ENCODE peak calls at places on chromosomes 6 and 20, in five cellular contexts. U, C, K, V and J are unnamed samples.

GRCh38 chr6:29617782-29618557 is 15.0 kb downstream of the GABBR1 start:
- DNase-seq in V (no peak), K (no peak), C (no peak), U (no peak), J (no peak)

GRCh38 chr6:16278048-16278724 is 39.8 kb downstream of the GMPR start:
- DNase-seq in V (no peak), C (no peak), K (no peak), U (no peak), J (peak)

GRCh38 chr6:142444800-142445405 is 143.1 kb downstream of the ADGRG6 start:
- DNase-seq in K (no peak), C (no peak), V (no peak), U (no peak), J (no peak)

GRCh38 chr20:53957421-53958172 is 112.8 kb downstream of the BCAS1 start:
- DNase-seq in K (no peak), V (no peak), U (no peak), C (no peak), J (no peak)

GRCh38 chr6:141326426-141326825 is 806.3 kb upstream of the GJE1 start:
- DNase-seq in V (peak), C (no peak), U (no peak), K (no peak), J (peak)

GRCh38 chr20:25014816-25015215 is 22.3 kb upstream of the APMAP start:
- DNase-seq in C (peak), K (no peak), V (no peak), U (no peak), J (no peak)

GRCh38 chr20:33554914-33555420 is 65.1 kb downstream of the CBFA2T2 start:
- DNase-seq in C (no peak), U (no peak), K (peak), V (peak), J (peak)

GRCh38 chr6:124132256-124132655 is 328.6 kb downstream of the NKAIN2 start:
- DNase-seq in C (no peak), K (no peak), V (no peak), U (no peak), J (no peak)

GRCh38 chr6:100057941-100058340 is 63.9 kb upstream of the MCHR2 start:
- DNase-seq in V (no peak), C (no peak), K (no peak), U (no peak), J (peak)

GRCh38 chr6:23027281-23027680 is 457.9 kb downstream of the HDGFL1 start:
- DNase-seq in U (no peak), V (no peak), K (no peak), C (no peak), J (no peak)

GRCh38 chr6:169411722-169412121 is 158.1 kb upstream of the THBS2 start:
- DNase-seq in U (no peak), V (no peak), K (no peak), C (no peak), J (no peak)

GRCh38 chr6:37182736-37183590 is 13.0 kb downstream of the PIM1 start:
- DNase-seq in K (peak), C (no peak), V (no peak), U (no peak), J (no peak)

GRCh38 chr6:49406241-49406970 is 56.6 kb downstream of the MMUT start:
- DNase-seq in C (no peak), V (no peak), K (no peak), U (no peak), J (peak)

GRCh38 chr20:53336892-53337291 is 256.7 kb downstream of the ZNF217 start:
- DNase-seq in K (no peak), V (no peak), U (no peak), C (no peak), J (no peak)

GRCh38 chr6:47485491-47486135 is 8.0 kb downstream of the CD2AP start:
- DNase-seq in V (no peak), K (no peak), C (no peak), U (no peak), J (no peak)

GRCh38 chr6:74519172-74519571 is 686.7 kb downstream of the COL12A1 start:
- DNase-seq in C (no peak), K (no peak), V (no peak), U (no peak), J (no peak)

GRCh38 chr20:35840403-35840802 is 68.6 kb downstream of the PHF20 start:
- DNase-seq in U (no peak), V (no peak), K (no peak), C (no peak), J (no peak)

GRCh38 chr6:84462697-84463096 is 235.3 kb upstream of the CEP162 start:
- DNase-seq in K (no peak), U (no peak), V (no peak), C (no peak), J (no peak)

GRCh38 chr20:35283441-35284266 is 918 bp downstream of the EIF6 start:
- DNase-seq in U (no peak), C (no peak), V (no peak), K (no peak), J (peak)

GRCh38 chr6:79215233-79215824 is 19.2 kb downstream of the HMGN3 start:
- DNase-seq in K (no peak), U (no peak), C (no peak), V (no peak), J (peak)